ENCODE peak calls at places on chromosomes 16 and 17, in nine cellular contexts. C, Q, Z, O, P, Y, E, W and M are unnamed samples.

GRCh38 chr16:29814592-29814991 is 1.4 kb upstream of the PAGR1 start:
- DNase-seq in C (no peak), Q (no peak), Z (no peak), O (no peak), P (no peak), Y (no peak), E (no peak), W (no peak), M (no peak)

GRCh38 chr17:80855968-80856862 is 135.4 kb upstream of the CHMP6 start:
- DNase-seq in C (peak), Q (no peak), Z (peak), O (peak), P (peak), Y (no peak), E (peak), W (peak), M (peak)

GRCh38 chr17:8436169-8436932 is 667 bp downstream of the NDEL1 start:
- DNase-seq in C (peak), Q (no peak), Z (no peak), O (peak), P (peak), Y (peak), E (no peak), W (peak), M (peak)

GRCh38 chr17:79065105-79065670 is 9.4 kb upstream of the ENGASE start:
- DNase-seq in C (peak), Q (peak), Z (peak), O (no peak), P (no peak), Y (no peak), E (no peak), W (peak), M (no peak)

GRCh38 chr17:37820313-37821024 is 75.6 kb upstream of the HNF1B start:
- DNase-seq in C (no peak), Q (no peak), Z (no peak), O (no peak), P (no peak), Y (no peak), E (no peak), W (no peak), M (no peak)

GRCh38 chr16:53504665-53505064 is 1.7 kb upstream of the AKTIP start:
- DNase-seq in C (peak), Q (no peak), Z (no peak), O (peak), P (no peak), Y (no peak), E (no peak), W (no peak), M (no peak)

GRCh38 chr16:49439676-49440075 is 66.1 kb downstream of the C16orf78 start:
- DNase-seq in C (no peak), Q (no peak), Z (no peak), O (no peak), P (no peak), Y (no peak), E (no peak), W (no peak), M (no peak)

GRCh38 chr17:1732241-1733046 is 7.9 kb downstream of the WDR81 start:
- DNase-seq in C (no peak), Q (no peak), Z (no peak), O (no peak), P (no peak), Y (no peak), E (no peak), W (no peak), M (no peak)

GRCh38 chr17:27489045-27489715 is 32.9 kb downstream of the KSR1 start:
- DNase-seq in C (peak), Q (no peak), Z (no peak), O (peak), P (no peak), Y (no peak), E (no peak), W (no peak), M (no peak)

GRCh38 chr17:48429156-48429555 is 858 bp downstream of the SKAP1 start:
- DNase-seq in C (no peak), Q (no peak), Z (peak), O (no peak), P (peak), Y (no peak), E (no peak), W (peak), M (peak)

GRCh38 chr17:39150795-39151679 is at the start of gene PLXDC1:
- DNase-seq in C (no peak), Q (no peak), Z (no peak), O (no peak), P (no peak), Y (peak), E (no peak), W (no peak), M (no peak)

GRCh38 chr17:83200231-83200699 is 120.9 kb downstream of the METRNL start:
- DNase-seq in C (peak), Q (no peak), Z (peak), O (peak), P (no peak), Y (no peak), E (no peak), W (peak), M (peak)

GRCh38 chr16:80680839-80681238 is 123.6 kb downstream of the CDYL2 start:
- DNase-seq in C (no peak), Q (no peak), Z (no peak), O (no peak), P (no peak), Y (no peak), E (peak), W (no peak), M (no peak)

GRCh38 chr17:8922451-8922850 is 43.1 kb downstream of the PIK3R5 start:
- DNase-seq in C (peak), Q (no peak), Z (no peak), O (peak), P (no peak), Y (no peak), E (no peak), W (no peak), M (no peak)

GRCh38 chr16:68369168-68369567 is 58.3 kb downstream of the PRMT7 start:
- DNase-seq in C (no peak), Q (no peak), Z (no peak), O (no peak), P (no peak), Y (no peak), E (no peak), W (no peak), M (no peak)

GRCh38 chr16:49499018-49499785 is 125.6 kb downstream of the C16orf78 start:
- DNase-seq in C (no peak), Q (no peak), Z (no peak), O (no peak), P (no peak), Y (no peak), E (no peak), W (no peak), M (peak)

GRCh38 chr17:385195-385835 is 32.7 kb upstream of the RPH3AL start:
- DNase-seq in C (no peak), Q (no peak), Z (no peak), O (no peak), P (no peak), Y (peak), E (no peak), W (peak), M (no peak)

GRCh38 chr17:600576-601301 is 113.9 kb downstream of the VPS53 start:
- DNase-seq in C (no peak), Q (no peak), Z (no peak), O (no peak), P (no peak), Y (no peak), E (no peak), W (no peak), M (no peak)

GRCh38 chr17:29215717-29216116 is 30.9 kb upstream of the CRYBA1 start:
- DNase-seq in C (peak), Q (no peak), Z (no peak), O (no peak), P (no peak), Y (no peak), E (no peak), W (no peak), M (no peak)

GRCh38 chr16:77869997-77870813 is 81.8 kb downstream of the VAT1L start:
- DNase-seq in C (no peak), Q (peak), Z (no peak), O (no peak), P (no peak), Y (no peak), E (no peak), W (no peak), M (no peak)

GRCh38 chr17:40356906-40357861 is 7.4 kb downstream of the GJD3 start:
- DNase-seq in C (no peak), Q (no peak), Z (no peak), O (no peak), P (no peak), Y (no peak), E (no peak), W (no peak), M (no peak)

GRCh38 chr17:32482568-32483320 is 4.0 kb upstream of the CDK5R1 start:
- DNase-seq in C (no peak), Q (no peak), Z (no peak), O (no peak), P (no peak), Y (no peak), E (no peak), W (no peak), M (no peak)

GRCh38 chr16:85234310-85235235 is 122.3 kb upstream of the CIBAR2 start:
- DNase-seq in C (peak), Q (no peak), Z (no peak), O (peak), P (no peak), Y (peak), E (no peak), W (no peak), M (no peak)

GRCh38 chr17:20314834-20315233 is 152.5 kb downstream of the LGALS9B start:
- DNase-seq in C (no peak), Q (no peak), Z (no peak), O (no peak), P (no peak), Y (no peak), E (no peak), W (no peak), M (no peak)

GRCh38 chr17:64534187-64534586 is 27.4 kb downstream of the CEP95 start:
- DNase-seq in C (no peak), Q (no peak), Z (no peak), O (no peak), P (no peak), Y (no peak), E (no peak), W (no peak), M (peak)

GRCh38 chr16:57544129-57544653 is 1.7 kb downstream of the ADGRG5 start:
- DNase-seq in C (no peak), Q (peak), Z (no peak), O (no peak), P (no peak), Y (no peak), E (no peak), W (no peak), M (no peak)

GRCh38 chr17:43694081-43694870 is 32.6 kb upstream of the MEOX1 start:
- DNase-seq in C (peak), Q (peak), Z (peak), O (peak), P (peak), Y (peak), E (peak), W (peak), M (peak)

GRCh38 chr16:68433316-68433715 is 15.0 kb downstream of the SMPD3 start:
- DNase-seq in C (no peak), Q (no peak), Z (no peak), O (no peak), P (no peak), Y (no peak), E (no peak), W (no peak), M (no peak)